ENCODE peak calls at places on chromosomes 6 and 20, in four cellular contexts. R is prostate gland, K is HL-60, S is transverse colon. C is an unnamed sample.
A peak's percentile ranks its signal among the peaks of the same experiment; 100 is the strongest.

GRCh38 chr6:117956386-117956785 is 49.3 kb downstream of the SLC35F1 start:
- DNase-seq in K (no peak), S (no peak), R (no peak), C (no peak)

GRCh38 chr20:59752704-59753460 is 148.5 kb downstream of the PHACTR3 start:
- DNase-seq in S (peak; percentile 20), R (no peak), K (no peak), C (no peak)

GRCh38 chr6:16669227-16669626 is 92.0 kb downstream of the ATXN1 start:
- DNase-seq in S (peak; percentile 46), K (no peak), R (no peak), C (no peak)

GRCh38 chr6:3079700-3080099 is 11.4 kb downstream of the RIPK1 start:
- DNase-seq in K (no peak), S (no peak), R (no peak), C (no peak)

GRCh38 chr6:77740380-77740779 is 87.5 kb downstream of the MEI4 start:
- DNase-seq in S (no peak), R (no peak), K (no peak), C (no peak)

GRCh38 chr6:30615219-30615957 is 1.7 kb downstream of the PPP1R10 start:
- DNase-seq in R (peak; percentile 50), S (peak; percentile 41), K (peak; percentile 69), C (no peak)

GRCh38 chr6:112021911-112022310 is 32.0 kb upstream of the CCN6 start:
- DNase-seq in K (no peak), R (no peak), S (no peak), C (no peak)

GRCh38 chr20:48262955-48263354 is 477.7 kb upstream of the SULF2 start:
- DNase-seq in R (no peak), S (no peak), K (no peak), C (no peak)

GRCh38 chr20:45306431-45306982 is at the start of gene RBPJL:
- DNase-seq in K (no peak), R (no peak), S (no peak), C (no peak)

GRCh38 chr20:58543274-58543673 is 28.1 kb upstream of the APCDD1L start:
- DNase-seq in K (no peak), R (no peak), S (no peak), C (no peak)

GRCh38 chr20:25314497-25315417 is 66.9 kb downstream of the PYGB start:
- DNase-seq in S (peak; percentile 3), K (no peak), R (no peak), C (no peak)

GRCh38 chr20:64052987-64053840 is 3.8 kb upstream of the SOX18 start:
- DNase-seq in K (no peak), R (no peak), S (no peak), C (no peak)

GRCh38 chr6:113626470-113626869 is 230.7 kb upstream of the MARCKS start:
- DNase-seq in K (no peak), S (no peak), R (no peak), C (no peak)

GRCh38 chr6:136959471-136959891 is 37.4 kb downstream of the SLC35D3 start:
- DNase-seq in K (no peak), R (no peak), S (peak; percentile 75), C (no peak)

GRCh38 chr6:16337280-16337975 is 99.0 kb downstream of the GMPR start:
- DNase-seq in K (no peak), S (peak; percentile 76), R (peak; percentile 37), C (no peak)

GRCh38 chr20:20664795-20665194 is 47.6 kb downstream of the RALGAPA2 start:
- DNase-seq in S (no peak), R (peak; percentile 20), K (peak; percentile 37), C (no peak)

GRCh38 chr6:46466570-46466969 is 24.7 kb downstream of the RCAN2 start:
- DNase-seq in S (no peak), K (no peak), R (no peak), C (no peak)

GRCh38 chr6:101195581-101195980 is 197.9 kb upstream of the GRIK2 start:
- DNase-seq in R (no peak), S (no peak), K (no peak), C (no peak)

GRCh38 chr20:40993794-40994540 is 34.7 kb upstream of the TOP1 start:
- DNase-seq in K (no peak), S (no peak), R (no peak), C (no peak)

GRCh38 chr6:111792241-111792640 is 81.0 kb downstream of the FYN start:
- DNase-seq in K (no peak), R (no peak), S (no peak), C (no peak)

GRCh38 chr6:35624341-35625070 is 64.2 kb downstream of the FKBP5 start:
- DNase-seq in R (no peak), K (no peak), S (no peak), C (no peak)

GRCh38 chr20:60242836-60243520 is 284.8 kb downstream of the CDH26 start:
- DNase-seq in R (no peak), S (no peak), K (no peak), C (peak; percentile 54)

GRCh38 chr6:55668625-55669024 is 89.6 kb upstream of the HMGCLL1 start:
- DNase-seq in S (no peak), K (no peak), R (no peak), C (no peak)

GRCh38 chr20:54555150-54555549 is 79.8 kb downstream of the DOK5 start:
- DNase-seq in K (no peak), R (no peak), S (no peak), C (no peak)

GRCh38 chr6:43747734-43748133 is 22.3 kb upstream of the VEGFA start:
- DNase-seq in R (no peak), K (no peak), S (no peak), C (no peak)

GRCh38 chr20:25309395-25310267 is 61.7 kb downstream of the PYGB start:
- DNase-seq in S (peak; percentile 77), R (no peak), K (no peak), C (no peak)

GRCh38 chr6:169252805-169253189 is 849 bp downstream of the THBS2 start:
- DNase-seq in R (no peak), S (no peak), K (no peak), C (no peak)

GRCh38 chr6:106692823-106693216 is 63.4 kb downstream of the QRSL1 start:
- DNase-seq in K (no peak), S (peak; percentile 22), R (no peak), C (no peak)

GRCh38 chr6:109623288-109623687 is 67.7 kb downstream of the AK9 start:
- DNase-seq in R (no peak), K (no peak), S (no peak), C (no peak)

GRCh38 chr6:165649701-165650137 is 13.3 kb downstream of the PDE10A start:
- DNase-seq in S (no peak), R (no peak), K (no peak), C (no peak)

GRCh38 chr6:144639654-144640053 is 354.5 kb downstream of the UTRN start:
- DNase-seq in S (no peak), R (no peak), K (no peak), C (no peak)

GRCh38 chr20:58890454-58891075 is 38.0 kb downstream of the GNAS start:
- DNase-seq in R (peak; percentile 58), S (peak; percentile 75), K (peak; percentile 67), C (no peak)

GRCh38 chr20:9172908-9173307 is 104.0 kb downstream of the PLCB4 start:
- DNase-seq in S (no peak), K (no peak), R (no peak), C (no peak)

GRCh38 chr6:63813531-63813930 is 177.9 kb downstream of the PHF3 start:
- DNase-seq in K (no peak), R (no peak), S (no peak), C (no peak)

GRCh38 chr20:59598625-59599310 is 5.6 kb upstream of the PHACTR3 start:
- DNase-seq in K (peak; percentile 26), R (no peak), S (peak; percentile 23), C (no peak)

GRCh38 chr20:13739726-13740649 is 44.7 kb downstream of the ESF1 start:
- DNase-seq in K (no peak), R (no peak), S (no peak), C (no peak)

GRCh38 chr20:38447931-38448675 is 13.0 kb upstream of the SNHG17 start:
- DNase-seq in K (peak; percentile 21), S (no peak), R (no peak), C (no peak)
- TF ChIP-seq POLR2AphosphoS5 in K (no peak), S (no peak), R (peak; percentile 23), C (no peak)

GRCh38 chr6:140977425-140977824 is 1155.3 kb upstream of the GJE1 start:
- DNase-seq in K (no peak), R (no peak), S (no peak), C (no peak)

GRCh38 chr6:140980265-140980887 is 1152.3 kb upstream of the GJE1 start:
- DNase-seq in R (no peak), S (no peak), K (no peak), C (no peak)

GRCh38 chr6:140979642-140980091 is 1153.1 kb upstream of the GJE1 start:
- DNase-seq in K (no peak), S (no peak), R (peak; percentile 51), C (no peak)
- TF ChIP-seq POLR2AphosphoS5 in K (no peak), S (no peak), R (peak; percentile 53), C (no peak)

DNA sequence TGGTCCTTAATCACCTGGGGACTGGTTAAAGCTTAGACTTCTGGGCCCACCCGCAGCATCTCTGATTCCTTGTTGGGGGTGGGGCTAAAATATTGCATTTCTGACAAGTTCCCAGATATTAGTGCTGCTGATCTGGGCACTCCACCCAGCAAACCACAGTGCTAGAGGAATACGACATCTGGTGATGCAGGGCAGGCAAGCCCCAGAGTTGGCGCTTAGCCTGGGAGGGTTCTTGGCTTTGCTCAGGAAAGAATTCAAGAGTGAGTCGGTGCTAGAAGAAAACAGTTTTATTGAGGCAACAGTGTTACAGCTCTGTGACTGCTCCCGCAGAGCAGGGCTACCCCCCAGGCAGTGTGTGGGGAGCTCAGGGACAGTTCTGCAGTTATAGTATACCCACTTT is 210.7 kb downstream of the TFAP2C start:
- DNase-seq in K (no peak), S (peak; percentile 25), R (no peak), C (no peak)
- TF ChIP-seq POLR2AphosphoS5 in K (no peak), S (no peak), R (no peak), C (no peak)

DNA sequence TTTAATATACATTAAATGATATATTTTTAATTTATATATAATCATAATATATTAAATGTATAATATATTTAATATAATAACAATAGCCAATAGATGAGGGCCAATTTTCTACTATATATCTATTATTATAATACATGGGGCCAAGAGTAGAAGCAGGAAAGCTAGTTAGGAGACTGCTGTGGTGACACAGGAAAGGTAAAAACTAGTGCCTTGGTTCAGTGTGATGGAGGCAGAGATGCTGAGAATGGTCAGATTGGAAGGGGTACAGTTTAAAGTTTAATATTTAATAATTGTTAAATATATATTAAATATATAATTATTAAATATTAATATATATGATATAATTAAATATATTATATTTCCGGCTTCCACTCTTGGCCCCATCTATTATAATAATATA is 102.9 kb upstream of the RNF217 start:
- DNase-seq in S (no peak), R (no peak), K (no peak), C (no peak)
- TF ChIP-seq POLR2AphosphoS5 in S (no peak), R (no peak), K (no peak), C (no peak)